ENCODE peak calls at places on chromosomes 2 and 18, in four cellular contexts. O, U, V and M are unnamed samples.

GRCh38 chr2:55425449-55425848 is 5.8 kb upstream of the CCDC88A start:
- DNase-seq in U (no peak), O (no peak), V (no peak), M (peak; percentile 94)

GRCh38 chr2:107810734-107811133 is 16.0 kb upstream of the RGPD4 start:
- DNase-seq in V (no peak), U (no peak), O (peak; percentile 32), M (no peak)

GRCh38 chr18:63043516-63043915 is 276.1 kb downstream of the BCL2 start:
- DNase-seq in V (no peak), O (no peak), U (no peak), M (peak; percentile 7)

GRCh38 chr2:110770308-110770695 is 37.9 kb downstream of the ACOXL start:
- DNase-seq in V (no peak), U (no peak), O (no peak), M (no peak)

GRCh38 chr2:67724261-67724660 is 327.1 kb downstream of the ETAA1 start:
- DNase-seq in V (no peak), O (no peak), U (no peak), M (no peak)

GRCh38 chr18:34695300-34695699 is 14.8 kb upstream of the DTNA start:
- DNase-seq in V (no peak), U (no peak), O (no peak), M (no peak)

GRCh38 chr2:58762176-58762781 is 521.2 kb upstream of the FANCL start:
- DNase-seq in O (peak; percentile 91), V (peak; percentile 80), U (peak; percentile 83), M (peak; percentile 28)

GRCh38 chr18:12254820-12255511 is 805 bp downstream of the CIDEA start:
- DNase-seq in V (no peak), O (peak; percentile 20), U (no peak), M (no peak)

GRCh38 chr18:68935686-68936085 is 137.8 kb downstream of the CCDC102B start:
- DNase-seq in U (no peak), V (no peak), O (no peak), M (no peak)

GRCh38 chr2:235135990-235136561 is 184.3 kb downstream of the SH3BP4 start:
- DNase-seq in O (peak; percentile 85), V (peak; percentile 34), U (peak; percentile 79), M (peak; percentile 82)

GRCh38 chr2:161576421-161576820 is 47.8 kb upstream of the SLC4A10 start:
- DNase-seq in V (peak; percentile 46), O (peak; percentile 84), U (peak; percentile 87), M (no peak)

GRCh38 chr2:234178309-234179030 is 128.0 kb downstream of the SPP2 start:
- DNase-seq in O (peak; percentile 31), V (no peak), U (no peak), M (peak; percentile 10)

GRCh38 chr18:9716780-9717563 is 8.9 kb downstream of the RAB31 start:
- DNase-seq in U (no peak), V (no peak), O (no peak), M (no peak)

GRCh38 chr2:178891959-178892485 is 84.8 kb upstream of the TTN start:
- DNase-seq in V (no peak), O (no peak), U (no peak), M (no peak)

GRCh38 chr2:181253438-181253837 is 203.7 kb upstream of the ITGA4 start:
- DNase-seq in O (no peak), V (no peak), U (no peak), M (no peak)

GRCh38 chr2:181250691-181251090 is 206.5 kb upstream of the ITGA4 start:
- DNase-seq in V (no peak), O (no peak), U (no peak), M (no peak)

GRCh38 chr2:181252248-181253148 is 204.7 kb upstream of the ITGA4 start:
- DNase-seq in O (no peak), U (no peak), V (no peak), M (no peak)
- H3K56ac ChIP-seq in O (no peak overlapping the region), U (no peak overlapping the region), V (no peak overlapping the region), M (no peak overlapping the region)

DNA sequence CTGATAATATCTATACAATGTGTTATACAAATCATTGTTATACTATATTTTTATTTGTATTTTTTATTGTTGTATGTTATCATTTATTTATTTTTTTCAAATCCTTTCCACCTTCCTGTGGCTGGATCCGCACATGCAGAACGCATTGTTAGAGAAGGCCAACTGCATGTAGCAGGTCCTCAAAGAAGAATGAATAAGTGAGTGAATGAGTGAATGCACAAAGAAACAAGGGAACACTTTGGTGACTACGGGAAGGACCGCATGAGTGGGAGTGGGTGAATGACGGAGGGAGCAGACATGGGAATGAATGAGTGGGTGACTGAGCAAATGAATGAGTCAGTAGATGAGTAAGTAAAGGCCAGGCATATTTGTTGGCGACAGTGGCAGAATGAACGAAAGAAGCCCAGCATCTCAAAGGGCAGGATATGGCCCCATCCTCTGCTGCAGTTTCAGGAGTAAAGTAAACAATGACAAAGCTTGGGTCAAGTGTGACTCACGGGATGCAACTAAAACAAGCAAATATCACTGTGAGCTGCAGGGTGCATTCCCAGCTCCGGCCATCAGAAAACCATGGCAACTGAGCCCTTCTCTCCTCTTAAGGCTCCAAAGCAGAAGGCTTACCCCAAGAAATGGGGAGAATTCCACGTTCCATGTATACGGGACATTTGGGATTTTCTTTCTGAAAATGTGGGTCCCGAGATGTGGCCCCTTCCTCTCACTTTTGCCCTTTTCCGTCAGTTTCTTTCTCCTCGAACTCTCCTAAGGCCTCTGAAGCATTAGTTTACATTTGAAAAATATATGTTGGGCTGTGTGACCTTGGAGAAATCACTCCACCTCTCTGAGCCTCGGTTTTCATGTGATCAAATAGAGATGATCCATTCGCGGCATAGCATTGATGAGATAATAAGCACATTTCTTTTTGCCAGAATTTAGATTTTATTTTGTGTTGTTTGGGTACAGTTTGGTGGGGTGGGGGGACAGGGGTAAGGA is 24.5 kb downstream of the KCNF1 start:
- DNase-seq in U (peak; percentile 83), O (peak; percentile 95), V (peak; percentile 58), M (peak; percentile 100)
- H4K5ac ChIP-seq in U (no peak overlapping the region), O (no peak overlapping the region), V (no peak overlapping the region), M (peak overlapping the region; percentile 37)

DNA sequence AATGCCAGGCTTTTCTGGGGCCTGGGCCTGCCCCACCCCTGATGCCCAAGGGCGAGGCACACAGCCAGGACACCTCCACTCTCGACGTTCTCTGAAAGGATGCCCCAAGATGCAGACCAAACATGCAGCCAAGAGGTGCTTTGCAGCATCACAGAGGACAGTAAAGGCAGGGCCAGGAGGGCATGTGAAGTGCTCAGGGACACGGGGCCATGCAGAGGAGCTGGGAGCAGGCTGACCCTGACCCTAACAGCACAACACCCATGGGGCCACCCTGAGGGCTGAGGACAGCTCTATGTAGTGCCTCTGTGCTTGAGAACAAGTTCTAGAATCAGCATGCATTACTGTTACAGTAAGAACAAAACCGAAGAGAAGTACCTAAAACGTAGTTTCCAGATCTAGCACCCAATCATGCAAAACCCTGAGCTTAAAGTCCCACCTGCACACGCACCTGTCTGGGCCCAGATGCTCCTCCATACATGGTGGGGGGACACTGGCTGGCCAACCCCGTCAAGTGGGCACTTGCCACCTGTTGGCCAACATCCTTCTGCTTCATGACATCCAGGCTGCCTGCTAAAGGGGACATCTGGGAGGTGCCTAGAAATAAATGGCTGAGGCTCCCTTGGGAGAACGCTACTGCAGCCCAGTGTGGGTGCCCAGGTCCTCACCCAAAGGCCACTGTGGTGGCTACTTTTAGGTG is 15.4 kb downstream of the HS6ST1 start:
- DNase-seq in V (no peak), U (no peak), O (no peak), M (no peak)
- H3K56ac ChIP-seq in V (no peak overlapping the region), U (no peak overlapping the region), O (no peak overlapping the region), M (no peak overlapping the region)

GRCh38 chr2:119939915-119940314 is 73.0 kb upstream of the EPB41L5 start:
- DNase-seq in O (no peak), V (no peak), U (no peak), M (no peak)
- H4K5ac ChIP-seq in O (no peak overlapping the region), V (no peak overlapping the region), U (no peak overlapping the region), M (no peak overlapping the region)

GRCh38 chr18:58838946-58839345 is 25.7 kb upstream of the ZNF532 start:
- DNase-seq in V (no peak), U (no peak), O (no peak), M (no peak)
- H3K56ac ChIP-seq in V (no peak overlapping the region), U (no peak overlapping the region), O (no peak overlapping the region), M (no peak overlapping the region)

DNA sequence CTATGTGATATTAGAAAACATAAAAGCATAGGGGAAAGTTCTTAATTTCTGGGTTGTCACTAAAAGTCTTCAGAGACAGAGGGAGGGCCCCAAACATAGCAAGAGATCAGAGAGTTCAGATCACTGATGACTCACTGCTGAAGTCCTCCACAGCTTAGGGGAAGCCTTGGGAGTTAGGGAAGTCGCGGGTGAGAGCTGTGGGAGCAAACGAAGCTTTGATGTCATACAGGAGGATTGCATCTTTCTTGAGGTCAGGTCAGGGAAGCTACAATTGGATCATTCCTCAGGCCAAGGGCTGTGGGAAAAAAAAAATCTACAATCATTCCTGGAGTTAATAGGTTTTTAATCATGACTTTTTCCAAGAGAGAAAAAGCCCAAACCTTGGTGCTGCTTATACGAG is 96.2 kb downstream of the COPS8 start:
- DNase-seq in O (peak; percentile 45), U (no peak), V (no peak), M (peak; percentile 100)
- H4K5ac ChIP-seq in O (no peak overlapping the region), U (no peak overlapping the region), V (no peak overlapping the region), M (peak overlapping the region; percentile 98)

DNA sequence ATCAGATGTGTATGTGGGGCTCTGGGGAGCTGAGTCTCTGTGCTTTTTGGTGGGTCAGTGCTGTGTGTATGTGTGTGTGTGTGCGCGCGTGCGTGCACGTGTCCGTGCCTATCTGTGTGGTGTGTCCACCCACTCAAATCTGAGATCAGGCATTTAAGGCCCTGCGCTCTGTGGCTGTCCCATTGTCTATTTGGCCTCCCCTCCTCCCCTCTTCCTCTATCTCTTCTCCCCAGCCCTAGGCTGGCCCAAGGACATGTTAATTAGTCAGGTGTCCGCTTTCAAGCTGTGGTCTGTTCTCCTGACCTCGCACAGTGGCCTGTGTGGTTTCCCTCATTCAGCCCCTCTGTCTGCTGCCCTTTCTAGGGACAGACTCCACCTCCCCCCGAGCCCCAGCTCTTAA is 136.4 kb downstream of the DYSF start:
- DNase-seq in U (no peak), O (peak; percentile 19), V (no peak), M (no peak)
- H3K56ac ChIP-seq in U (no peak overlapping the region), O (no peak overlapping the region), V (no peak overlapping the region), M (no peak overlapping the region)